ENCODE peak calls at places on chromosome 3, in six cellular contexts. R is K562, G is HepG2, D is HCT116, E is SK-N-SH, M is H1. T is an unnamed sample.

GRCh38 chr3:120338517-120338916 is 10.6 kb downstream of the LRRC58 start:
- DNase-seq in R (no peak), G (no peak), D (no peak), E (no peak), M (no peak), T (no peak)

GRCh38 chr3:82133070-82133606 is 371.7 kb upstream of the GBE1 start:
- DNase-seq in R (peak; percentile 29), G (peak; percentile 42), D (peak; percentile 35), E (peak; percentile 50), M (peak; percentile 64), T (peak; percentile 28)

GRCh38 chr3:112813723-112814171 is 32.9 kb downstream of the CD200R1L start:
- DNase-seq in R (no peak), G (no peak), D (no peak), E (no peak), M (no peak), T (no peak)

GRCh38 chr3:187274315-187274976 is 17.1 kb downstream of the MASP1 start:
- DNase-seq in R (no peak), G (no peak), D (no peak), E (no peak), M (peak; percentile 59), T (no peak)

GRCh38 chr3:120601554-120601953 is 5.4 kb downstream of the NDUFB4 start:
- DNase-seq in R (no peak), G (no peak), D (no peak), E (peak; percentile 59), M (no peak), T (no peak)

GRCh38 chr3:193917096-193917495 is 218.9 kb upstream of the HES1 start:
- DNase-seq in R (no peak), G (no peak), D (no peak), E (no peak), M (no peak), T (no peak)

GRCh38 chr3:67329358-67329757 is 325.1 kb downstream of the SUCLG2 start:
- DNase-seq in R (no peak), G (peak; percentile 42), D (no peak), E (no peak), M (no peak), T (no peak)

GRCh38 chr3:57446318-57446841 is 97.8 kb downstream of the DNAH12 start:
- DNase-seq in R (no peak), G (no peak), D (no peak), E (no peak), M (no peak), T (peak; percentile 2)

GRCh38 chr3:87855626-87856025 is 203.2 kb downstream of the CGGBP1 start:
- DNase-seq in R (no peak), G (no peak), D (no peak), E (no peak), M (no peak), T (no peak)

GRCh38 chr3:96259299-96259698 is 555.1 kb upstream of the EPHA6 start:
- DNase-seq in R (no peak), G (no peak), D (no peak), E (no peak), M (no peak), T (no peak)

GRCh38 chr3:164476631-164477030 is 601.7 kb downstream of the SI start:
- DNase-seq in R (no peak), G (no peak), D (no peak), E (no peak), M (no peak), T (no peak)

GRCh38 chr3:29515451-29515850 is 234.6 kb downstream of the RBMS3 start:
- DNase-seq in R (no peak), G (no peak), D (no peak), E (no peak), M (no peak), T (peak; percentile 14)

GRCh38 chr3:100880072-100880471 is 113.1 kb downstream of the ABI3BP start:
- DNase-seq in R (no peak), G (no peak), D (no peak), E (peak; percentile 11), M (no peak), T (no peak)

GRCh38 chr3:99502871-99503270 is 135.5 kb upstream of the COL8A1 start:
- DNase-seq in R (no peak), G (no peak), D (no peak), E (no peak), M (no peak), T (no peak)

GRCh38 chr3:70049761-70050160 is 50.2 kb downstream of the SAMMSON start:
- DNase-seq in R (no peak), G (no peak), D (no peak), E (no peak), M (no peak), T (no peak)

GRCh38 chr3:13559751-13560540 is 11.0 kb downstream of the FBLN2 start:
- DNase-seq in R (no peak), G (no peak), D (no peak), E (no peak), M (no peak), T (no peak)

GRCh38 chr3:66107855-66108254 is 69.1 kb upstream of the MAGI1 start:
- DNase-seq in R (no peak), G (no peak), D (no peak), E (peak; percentile 73), M (no peak), T (no peak)

GRCh38 chr3:98561727-98562521 is 30.1 kb downstream of the GPR15 start:
- DNase-seq in R (no peak), G (no peak), D (no peak), E (no peak), M (no peak), T (no peak)

GRCh38 chr3:49901351-49902339 is 2.0 kb downstream of the MST1R start:
- DNase-seq in R (no peak), G (no peak), D (no peak), E (no peak), M (no peak), T (no peak)

DNA sequence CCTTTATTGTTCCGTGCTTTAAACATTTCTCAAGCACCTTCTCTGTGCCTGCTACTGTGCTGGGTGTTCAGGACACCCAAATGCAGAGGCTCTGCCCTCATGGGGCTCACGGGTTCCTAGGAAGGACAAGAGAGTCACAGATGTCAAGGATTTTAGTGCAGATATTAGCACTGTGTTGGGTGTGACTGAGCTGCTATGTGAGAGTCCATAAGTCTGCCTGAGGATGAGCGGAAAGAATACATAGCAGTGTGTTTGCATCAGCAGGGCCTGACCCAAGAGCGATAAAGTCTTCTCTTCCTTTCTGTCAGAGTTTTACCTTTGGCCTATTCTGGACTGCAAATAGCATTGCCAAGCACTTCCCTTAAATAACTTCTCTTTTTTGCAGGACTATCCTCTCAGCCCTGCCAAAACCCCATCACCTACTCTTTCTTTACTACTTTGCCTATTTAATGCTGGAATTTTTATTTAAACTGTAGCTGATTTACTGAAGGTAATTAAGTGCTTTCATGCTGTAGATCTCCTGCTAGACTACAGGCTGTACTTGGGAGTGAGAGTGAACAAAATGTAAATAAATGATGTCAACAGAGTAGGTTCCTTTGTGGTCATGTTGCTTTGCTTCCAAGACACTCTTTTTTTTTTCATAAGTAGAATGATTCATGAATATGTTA is 459.4 kb upstream of the TPRG1 start:
- DNase-seq in R (no peak), G (peak; percentile 83), D (no peak), E (no peak), M (no peak), T (peak; percentile 18)
- TF ChIP-seq JUND in R (no peak), G (peak; percentile 68), D (no peak), E (no peak), M (no peak), T (no peak)

DNA sequence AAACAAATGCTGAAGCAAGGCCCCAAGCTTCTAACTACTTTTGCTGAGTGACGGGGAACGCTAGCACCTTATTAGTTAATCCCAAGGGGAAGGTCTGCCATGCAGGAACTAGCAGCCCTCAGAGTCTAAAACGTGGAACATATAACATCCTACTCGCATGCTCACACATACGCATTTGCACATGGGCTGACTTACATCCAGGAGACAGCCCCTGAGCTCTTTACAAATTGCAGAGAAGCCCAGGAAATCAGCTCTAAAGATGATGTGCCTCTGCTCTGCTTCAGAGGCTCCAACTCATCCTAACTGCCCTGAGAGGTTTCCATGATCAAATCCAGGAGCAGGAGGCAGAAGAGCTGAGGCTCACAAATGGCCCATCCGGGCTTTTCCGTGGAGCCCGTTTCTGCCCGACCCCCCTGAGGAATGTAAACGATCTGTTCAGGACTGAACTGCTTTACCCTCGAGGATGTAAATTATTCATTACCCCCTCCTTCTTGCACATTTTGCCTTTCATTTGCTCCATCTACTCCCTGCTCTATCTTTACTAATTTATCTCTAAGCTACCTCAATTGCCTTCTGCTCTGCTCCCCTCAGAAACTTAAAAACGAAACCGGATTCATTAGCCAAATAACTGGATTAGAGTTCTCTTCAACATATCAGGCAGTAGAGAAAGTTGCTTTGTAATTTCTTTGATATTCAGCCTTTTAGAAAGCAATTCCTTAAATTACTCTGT is 141.9 kb upstream of the CCDC54 start:
- DNase-seq in R (no peak), G (peak; percentile 3), D (no peak), E (peak; percentile 12), M (no peak), T (no peak)
- TF ChIP-seq JUND in R (no peak), G (no peak), D (no peak), E (no peak), M (no peak), T (no peak)

DNA sequence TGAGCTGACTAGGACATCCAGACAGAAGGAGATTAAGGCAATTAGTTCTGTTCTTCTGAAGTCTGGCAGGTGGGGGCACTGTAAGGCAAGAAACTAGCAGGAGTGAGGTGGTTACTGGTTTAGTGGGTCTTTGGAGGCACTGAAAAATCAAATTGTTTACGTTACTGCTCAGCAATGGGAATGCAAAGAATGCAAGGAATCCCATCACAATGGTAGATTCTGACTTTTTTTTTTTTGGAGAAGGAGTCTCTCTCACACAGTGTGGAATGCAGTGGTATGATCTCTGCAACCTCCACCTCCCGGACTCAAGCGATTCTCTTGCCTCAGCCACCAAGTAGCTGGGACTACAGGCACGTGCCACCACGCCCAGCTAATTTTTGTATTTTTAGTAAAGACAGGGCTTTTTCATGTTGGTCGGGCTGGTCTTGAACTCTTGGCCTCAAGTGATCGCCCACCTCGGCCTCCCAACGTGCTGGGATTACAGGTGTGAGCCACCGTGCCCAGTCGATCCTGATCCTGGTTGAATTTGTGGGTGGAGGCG is 16.4 kb downstream of the FAM107A start:
- DNase-seq in R (peak; percentile 20), G (peak; percentile 76), D (no peak), E (no peak), M (peak; percentile 78), T (peak; percentile 32)
- TF ChIP-seq JUND in R (no peak), G (no peak), D (no peak), E (peak; percentile 59), M (peak; percentile 92), T (no peak)

GRCh38 chr3:171187706-171188290 is 161.3 kb upstream of the SLC2A2 start:
- DNase-seq in R (peak; percentile 32), G (peak; percentile 47), D (no peak), E (peak; percentile 48), M (no peak), T (peak; percentile 50)
- TF ChIP-seq JUND in R (peak; percentile 16), G (no peak), D (no peak), E (no peak), M (no peak), T (no peak)